ENCODE peak calls at places on chromosome 20, in five cellular contexts. T is sigmoid colon, Z is uterus, H is Peyer's patch, Y is H54. L is an unnamed sample.

GRCh38 chr20:62156592-62157386 is 13.2 kb downstream of the SS18L1 start:
- DNase-seq in T (no peak), H (peak), Z (peak), Y (peak), L (peak)

GRCh38 chr20:54223751-54224150 is 15.9 kb downstream of the PFDN4 start:
- DNase-seq in H (no peak), Y (no peak), T (no peak), Z (no peak), L (no peak)

GRCh38 chr20:10558635-10559187 is 115.1 kb downstream of the JAG1 start:
- DNase-seq in H (no peak), Y (no peak), T (no peak), Z (no peak), L (no peak)

GRCh38 chr20:14219801-14220461 is 117.5 kb downstream of the FLRT3 start:
- DNase-seq in Z (no peak), T (peak), Y (no peak), H (peak), L (no peak)

GRCh38 chr20:15296422-15296821 is 959.0 kb upstream of the FLRT3 start:
- DNase-seq in Y (no peak), H (no peak), Z (no peak), T (no peak), L (no peak)

GRCh38 chr20:3811421-3812258 is 8.7 kb upstream of the AP5S1 start:
- DNase-seq in T (peak), Z (peak), H (peak), Y (peak), L (peak)

GRCh38 chr20:57894096-57894495 is 184.3 kb upstream of the PMEPA1 start:
- DNase-seq in T (peak), Y (no peak), Z (no peak), H (peak), L (no peak)

GRCh38 chr20:54027704-54028103 is 42.7 kb downstream of the BCAS1 start:
- DNase-seq in Y (no peak), Z (no peak), T (no peak), H (no peak), L (no peak)

GRCh38 chr20:5090191-5090590 is 29.6 kb downstream of the PCNA start:
- DNase-seq in Y (no peak), T (no peak), Z (no peak), H (no peak), L (peak)
- TF ChIP-seq POLR2A in Y (no peak), T (no peak), Z (no peak), H (no peak), L (peak)

DNA sequence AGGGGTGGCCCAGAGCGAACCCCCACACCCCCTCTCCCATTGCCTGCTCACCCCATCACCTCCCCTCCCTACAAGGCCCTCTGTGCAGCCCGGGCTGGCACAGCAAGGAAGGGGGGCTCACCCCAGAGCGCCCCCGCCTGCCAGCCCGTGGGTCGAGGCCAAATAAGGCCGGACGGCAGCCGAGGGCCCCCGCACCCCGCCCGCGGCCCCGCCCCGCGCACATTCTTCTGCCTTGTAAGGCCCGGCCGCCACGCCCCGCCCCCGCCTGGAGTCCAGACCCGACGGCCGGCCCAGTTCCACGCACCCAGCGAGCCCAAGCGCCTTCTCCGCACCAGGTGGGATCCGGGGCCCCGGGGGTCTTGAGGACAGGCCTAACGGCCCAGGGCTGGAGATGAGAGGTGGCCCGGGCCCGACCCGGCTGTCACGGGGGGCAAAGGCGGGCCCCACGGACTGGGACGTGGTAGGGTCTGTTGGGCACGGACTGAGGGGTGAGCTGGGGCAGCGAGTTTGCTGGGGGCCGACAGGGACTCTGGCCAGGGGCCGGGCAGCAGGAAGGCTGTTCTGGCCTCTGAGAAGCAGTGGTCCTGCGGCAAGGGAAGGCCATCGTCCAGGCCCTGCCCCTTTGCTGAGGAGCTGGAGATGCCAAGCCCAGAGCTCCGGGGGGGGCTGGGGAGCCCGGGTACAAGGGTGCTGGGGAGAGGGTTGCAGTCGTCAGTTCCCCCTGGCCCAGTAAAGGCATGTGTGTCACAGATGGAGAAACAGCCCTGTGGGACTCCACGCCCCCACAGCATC is at the start of gene MYL9:
- DNase-seq in T (peak), Z (peak), H (peak), Y (peak), L (peak)
- TF ChIP-seq POLR2A in T (peak), Z (peak), H (peak), Y (peak), L (peak)

GRCh38 chr20:32366380-32366779 is 8.2 kb downstream of the ASXL1 start:
- DNase-seq in H (no peak), Z (no peak), T (no peak), Y (no peak), L (no peak)
- TF ChIP-seq POLR2A in H (no peak), Z (no peak), T (no peak), Y (no peak), L (no peak)

GRCh38 chr20:25308671-25309394 is 60.9 kb downstream of the PYGB start:
- DNase-seq in Y (peak), T (peak), H (no peak), Z (no peak), L (no peak)

GRCh38 chr20:25310921-25311728 is 63.2 kb downstream of the PYGB start:
- DNase-seq in Y (peak), H (no peak), Z (no peak), T (peak), L (no peak)

GRCh38 chr20:25309395-25310267 is 61.7 kb downstream of the PYGB start:
- DNase-seq in H (peak), Y (peak), T (peak), Z (peak), L (peak)

GRCh38 chr20:25308083-25308491 is 60.2 kb downstream of the PYGB start:
- DNase-seq in T (peak), H (no peak), Y (no peak), Z (no peak), L (no peak)

GRCh38 chr20:25310268-25310920 is 62.5 kb downstream of the PYGB start:
- DNase-seq in Z (peak), T (peak), H (peak), Y (peak), L (peak)
- TF ChIP-seq POLR2A in Z (no peak), T (no peak), H (peak), Y (no peak), L (peak)

GRCh38 chr20:25697132-25697446 is 436 bp upstream of the ZNF337 start:
- DNase-seq in Y (no peak), Z (no peak), H (no peak), T (no peak), L (no peak)

GRCh38 chr20:25699914-25700313 is 3.3 kb upstream of the ZNF337 start:
- DNase-seq in Y (no peak), Z (no peak), T (no peak), H (no peak), L (no peak)

GRCh38 chr20:25692499-25692898 is 4.2 kb downstream of the ZNF337 start:
- DNase-seq in Y (no peak), Z (no peak), T (no peak), H (no peak), L (no peak)

GRCh38 chr20:25695532-25696383 is 895 bp downstream of the ZNF337 start:
- DNase-seq in H (no peak), Y (no peak), Z (peak), T (no peak), L (peak)

DNA sequence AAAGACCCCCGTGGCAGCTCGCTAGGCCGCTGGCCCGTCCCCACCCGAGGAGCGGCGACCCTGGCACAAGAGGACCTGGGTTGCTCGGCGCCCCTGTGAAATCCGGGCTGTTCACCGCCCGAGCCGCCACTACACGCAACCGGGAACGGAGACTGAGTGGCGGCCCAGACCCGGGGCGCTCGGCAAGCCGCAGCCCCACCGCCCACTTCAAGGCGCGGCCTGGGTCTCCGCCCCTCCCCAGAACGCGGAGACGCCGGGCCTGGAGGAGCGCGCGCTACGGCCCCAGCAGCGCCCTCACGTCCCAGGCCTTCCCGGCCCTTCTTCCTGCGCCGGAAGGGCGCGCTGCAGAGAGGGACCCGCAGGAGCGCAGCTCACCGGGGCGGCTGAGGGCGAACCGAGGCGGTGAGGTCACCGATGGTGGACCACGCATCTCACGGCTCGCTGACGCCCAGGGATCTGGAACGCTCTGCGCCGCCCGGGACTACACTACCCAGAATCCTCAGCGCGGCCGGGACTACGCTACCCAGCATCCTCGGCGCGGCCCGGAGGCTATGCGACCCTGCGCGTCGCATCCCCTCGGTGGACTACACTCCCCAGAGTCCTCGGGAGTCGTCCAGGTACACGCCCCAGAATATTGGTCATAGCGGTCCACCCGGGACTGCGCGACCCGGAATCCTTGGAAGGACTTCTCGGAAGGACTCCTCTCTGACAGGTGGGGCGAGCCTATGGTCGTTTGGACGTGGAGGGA is at the start of gene ZNF337:
- DNase-seq in H (peak), Z (peak), T (peak), Y (peak), L (peak)
- TF ChIP-seq POLR2A in H (peak), Z (peak), T (peak), Y (peak), L (peak)

GRCh38 chr20:5718896-5719595 is 31.2 kb upstream of the SHLD1 start:
- DNase-seq in H (no peak), Z (no peak), Y (no peak), T (no peak), L (peak)

GRCh38 chr20:5716953-5717352 is 33.2 kb upstream of the SHLD1 start:
- DNase-seq in T (no peak), Y (no peak), H (no peak), Z (no peak), L (no peak)

GRCh38 chr20:5722927-5723326 is 27.3 kb upstream of the SHLD1 start:
- DNase-seq in Y (no peak), Z (no peak), H (no peak), T (no peak), L (no peak)

GRCh38 chr20:5720696-5721095 is 29.5 kb upstream of the SHLD1 start:
- DNase-seq in T (no peak), Z (no peak), Y (no peak), H (no peak), L (no peak)

DNA sequence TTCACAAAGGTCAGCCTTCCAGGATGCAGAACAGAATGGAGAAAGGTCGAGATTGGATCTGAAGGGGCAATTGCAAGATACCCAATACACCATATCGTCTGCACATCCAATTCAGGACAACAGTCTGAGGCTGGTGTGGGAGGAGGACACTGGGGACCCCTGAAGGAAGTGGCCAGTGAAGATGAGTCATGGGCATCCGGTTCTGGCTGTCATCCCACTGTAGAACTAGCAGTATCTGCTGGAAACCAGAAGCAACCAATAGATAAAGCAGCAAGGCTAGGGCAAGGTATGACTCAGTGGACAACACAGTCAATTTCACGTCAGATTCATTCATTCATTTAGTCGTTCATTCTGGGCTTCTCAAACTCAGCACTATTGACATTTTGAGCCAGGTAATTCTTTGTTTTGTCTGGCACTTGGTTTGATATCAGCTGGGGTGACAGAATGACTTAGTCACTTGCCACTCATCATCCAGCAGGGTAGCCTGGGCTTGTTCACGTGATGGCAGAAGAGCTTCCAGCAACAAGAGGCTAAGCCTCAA is 30.3 kb upstream of the SHLD1 start:
- DNase-seq in Y (no peak), Z (no peak), H (no peak), T (no peak), L (no peak)
- TF ChIP-seq POLR2A in Y (no peak), Z (no peak), H (no peak), T (no peak), L (no peak)

GRCh38 chr20:22525069-22525820 is 59.1 kb downstream of the FOXA2 start:
- DNase-seq in Z (no peak), Y (no peak), H (no peak), T (no peak), L (no peak)
- TF ChIP-seq POLR2A in Z (no peak), Y (no peak), H (no peak), T (no peak), L (no peak)

GRCh38 chr20:50876063-50876685 is 55.1 kb downstream of the ADNP start:
- DNase-seq in Y (no peak), Z (no peak), H (peak), T (peak), L (no peak)

GRCh38 chr20:50877232-50877631 is 54.0 kb downstream of the ADNP start:
- DNase-seq in Z (no peak), H (no peak), Y (no peak), T (no peak), L (no peak)

GRCh38 chr20:50883856-50884255 is 47.4 kb downstream of the ADNP start:
- DNase-seq in Y (no peak), H (no peak), Z (no peak), T (no peak), L (no peak)

GRCh38 chr20:50876816-50877215 is 54.4 kb downstream of the ADNP start:
- DNase-seq in T (peak), Y (no peak), H (peak), Z (no peak), L (no peak)

DNA sequence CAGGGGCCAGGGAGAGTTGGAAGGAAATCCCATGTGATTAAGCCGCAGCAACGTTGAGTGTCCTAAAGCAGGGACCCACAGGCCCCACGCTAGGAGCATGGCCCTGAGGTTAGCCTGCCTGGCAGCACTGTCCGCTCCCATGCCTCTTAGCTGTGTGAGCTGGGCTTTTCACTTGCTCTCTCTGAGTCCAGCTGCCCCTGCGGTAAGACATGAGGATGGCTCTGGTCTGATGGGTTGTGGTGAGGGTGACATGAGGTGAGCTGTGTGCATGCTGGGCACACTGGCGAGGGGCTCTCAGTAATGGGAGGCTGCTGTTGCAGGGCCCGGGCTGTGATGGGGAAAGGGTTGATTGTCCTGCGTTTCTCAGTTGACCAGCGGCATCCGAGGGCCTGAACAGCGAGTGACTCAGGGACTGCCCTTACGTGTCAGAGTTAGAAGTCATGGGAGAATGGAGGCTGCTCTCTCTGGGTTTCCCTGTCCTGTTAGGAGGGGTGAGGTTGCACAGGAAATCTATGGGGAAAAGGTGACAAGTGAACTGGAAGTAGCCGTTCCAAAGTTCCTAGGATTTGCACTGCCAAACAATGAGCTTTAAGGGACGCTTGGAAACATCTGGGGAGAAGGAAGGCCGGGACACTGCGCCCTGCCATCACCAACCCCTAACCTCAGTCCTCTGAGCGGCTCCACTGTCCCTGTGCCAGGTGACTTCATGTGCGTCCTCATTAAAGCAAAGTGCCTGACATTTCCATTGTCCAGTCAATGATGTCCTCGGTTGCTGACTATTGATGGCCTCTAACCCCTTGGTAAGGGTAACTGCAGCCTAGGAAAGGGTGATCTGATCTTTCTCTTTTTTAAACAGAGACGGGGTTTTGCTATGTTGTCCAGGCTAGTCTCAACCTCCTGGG is 51.3 kb downstream of the ADNP start:
- DNase-seq in Y (no peak), Z (no peak), T (no peak), H (peak), L (no peak)
- TF ChIP-seq POLR2A in Y (no peak), Z (no peak), T (no peak), H (no peak), L (no peak)